ENCODE peak calls at places on chromosomes 2 and 18, in four cellular contexts. D is OCI-LY7, R is astrocyte of the spinal cord, F is tibial artery. K is an unnamed sample.

GRCh38 chr18:76378526-76379215 is 116.4 kb downstream of the ZNF516 start:
- DNase-seq in F (peak), R (no peak), D (no peak), K (no peak)

GRCh38 chr2:85662899-85663683 is 4.9 kb downstream of the SFTPB start:
- DNase-seq in F (peak), D (no peak), R (peak), K (peak)

GRCh38 chr2:210162466-210163124 is 8.6 kb downstream of the KANSL1L start:
- DNase-seq in R (no peak), D (no peak), F (no peak), K (no peak)

GRCh38 chr2:160352492-160352891 is 141.1 kb downstream of the RBMS1 start:
- DNase-seq in F (no peak), D (no peak), R (peak), K (peak)

GRCh38 chr2:8462280-8462679 is 219.6 kb upstream of the ID2 start:
- DNase-seq in R (no peak), F (no peak), D (peak), K (no peak)

GRCh38 chr2:11466307-11467125 is 555 bp upstream of the E2F6 start:
- DNase-seq in R (no peak), D (peak), F (no peak), K (no peak)

GRCh38 chr2:69817739-69818494 is 11.5 kb upstream of the GMCL1 start:
- DNase-seq in D (no peak), R (no peak), F (no peak), K (no peak)

GRCh38 chr2:2175381-2176090 is 155.5 kb downstream of the MYT1L start:
- DNase-seq in R (no peak), F (no peak), D (no peak), K (no peak)

GRCh38 chr2:45024600-45025291 is 15.5 kb upstream of the SIX2 start:
- DNase-seq in R (peak), F (peak), D (peak), K (peak)

GRCh38 chr2:42105330-42106256 is 57.8 kb downstream of the PKDCC start:
- DNase-seq in F (no peak), D (peak), R (no peak), K (no peak)

GRCh38 chr2:11097038-11097720 is 58.1 kb upstream of the SLC66A3 start:
- DNase-seq in D (no peak), R (peak), F (peak), K (peak)

GRCh38 chr18:79953921-79954651 is 2.6 kb upstream of the SLC66A2 start:
- DNase-seq in R (no peak), D (no peak), F (peak), K (no peak)

GRCh38 chr2:113232123-113232522 is 46.6 kb downstream of the PAX8 start:
- DNase-seq in R (no peak), F (no peak), D (no peak), K (no peak)

GRCh38 chr2:235371018-235371417 is 122.8 kb upstream of the AGAP1 start:
- DNase-seq in R (no peak), F (no peak), D (no peak), K (no peak)

GRCh38 chr18:3333056-3333720 is 71.3 kb downstream of the MYL12B start:
- DNase-seq in R (no peak), F (no peak), D (no peak), K (no peak)

GRCh38 chr18:11728247-11728646 is 39.2 kb downstream of the GNAL start:
- DNase-seq in F (no peak), R (peak), D (peak), K (peak)

GRCh38 chr2:239830718-239831271 is 194.3 kb downstream of the NDUFA10 start:
- DNase-seq in R (no peak), D (no peak), F (peak), K (no peak)

GRCh38 chr18:7146067-7146466 is 28.5 kb upstream of the LAMA1 start:
- DNase-seq in D (no peak), R (no peak), F (no peak), K (no peak)

GRCh38 chr2:170783549-170783948 is 13.4 kb downstream of the ERICH2 start:
- DNase-seq in F (no peak), R (no peak), D (no peak), K (no peak)

GRCh38 chr2:99808801-99809200 is 319.0 kb upstream of the REV1 start:
- DNase-seq in F (no peak), D (no peak), R (no peak), K (no peak)

GRCh38 chr2:145813481-145813880 is 1293.6 kb upstream of the ZEB2 start:
- DNase-seq in F (no peak), D (no peak), R (no peak), K (no peak)

GRCh38 chr18:21315741-21316187 is 73.7 kb downstream of the GREB1L start:
- DNase-seq in D (no peak), R (no peak), F (no peak), K (no peak)

GRCh38 chr2:171571721-171572120 is 49.4 kb downstream of the CYBRD1 start:
- DNase-seq in R (no peak), F (no peak), D (no peak), K (no peak)

DNA sequence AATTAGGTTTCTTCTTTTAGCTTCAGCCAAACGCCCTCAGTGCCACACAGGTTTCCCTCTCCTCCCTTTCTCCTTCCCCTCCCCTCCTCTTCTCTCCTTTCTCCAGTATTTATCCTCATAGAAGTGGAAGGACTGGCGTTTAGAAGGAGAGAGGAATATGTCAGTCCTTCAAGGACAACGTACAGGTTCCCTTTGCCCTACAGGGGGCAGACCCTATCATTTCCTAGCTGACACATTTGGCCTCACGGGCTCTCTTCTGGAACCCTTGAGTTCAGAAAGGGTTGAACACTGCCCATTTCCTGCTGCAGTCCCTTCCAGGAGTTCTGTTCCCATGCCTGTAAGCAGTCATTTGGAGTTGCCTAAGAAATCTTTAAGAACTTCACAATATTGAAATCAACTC is 46.1 kb downstream of the CDCA7 start:
- DNase-seq in D (peak), F (no peak), R (no peak), K (peak)
- H3K4me3 ChIP-seq in D (no peak), F (no peak), R (no peak), K (no peak)

GRCh38 chr18:67672142-67672541 is 155.6 kb upstream of the DSEL start:
- DNase-seq in D (no peak), R (no peak), F (no peak), K (peak)
- H3K4me3 ChIP-seq in D (no peak), R (no peak), F (no peak), K (no peak)

GRCh38 chr2:225464346-225465025 is 65.0 kb downstream of the NYAP2 start:
- DNase-seq in R (no peak), F (no peak), D (no peak), K (no peak)
- H3K4me3 ChIP-seq in R (no peak), F (no peak), D (no peak), K (no peak)

DNA sequence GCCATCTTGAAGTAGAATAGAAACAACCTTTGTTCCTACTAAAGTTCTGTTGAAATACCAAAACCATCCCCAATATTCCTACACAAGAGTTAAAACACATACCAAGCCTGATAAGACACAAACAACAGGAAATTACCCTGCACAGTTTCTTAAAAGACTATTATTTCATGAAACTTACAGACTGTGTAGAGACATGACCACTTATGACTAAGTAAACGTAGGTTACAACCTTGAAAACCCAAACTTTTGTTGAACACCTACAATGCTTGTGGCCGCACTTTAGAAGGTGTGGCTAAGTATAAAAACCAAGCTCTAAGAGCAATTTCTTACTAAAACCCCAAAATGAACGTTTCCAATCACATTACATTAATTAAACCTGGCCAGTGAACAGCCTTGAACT is 2.0 kb downstream of the SMAD2 start:
- DNase-seq in D (no peak), F (no peak), R (peak), K (peak)
- H3K4me3 ChIP-seq in D (peak), F (no peak), R (peak), K (no peak)

DNA sequence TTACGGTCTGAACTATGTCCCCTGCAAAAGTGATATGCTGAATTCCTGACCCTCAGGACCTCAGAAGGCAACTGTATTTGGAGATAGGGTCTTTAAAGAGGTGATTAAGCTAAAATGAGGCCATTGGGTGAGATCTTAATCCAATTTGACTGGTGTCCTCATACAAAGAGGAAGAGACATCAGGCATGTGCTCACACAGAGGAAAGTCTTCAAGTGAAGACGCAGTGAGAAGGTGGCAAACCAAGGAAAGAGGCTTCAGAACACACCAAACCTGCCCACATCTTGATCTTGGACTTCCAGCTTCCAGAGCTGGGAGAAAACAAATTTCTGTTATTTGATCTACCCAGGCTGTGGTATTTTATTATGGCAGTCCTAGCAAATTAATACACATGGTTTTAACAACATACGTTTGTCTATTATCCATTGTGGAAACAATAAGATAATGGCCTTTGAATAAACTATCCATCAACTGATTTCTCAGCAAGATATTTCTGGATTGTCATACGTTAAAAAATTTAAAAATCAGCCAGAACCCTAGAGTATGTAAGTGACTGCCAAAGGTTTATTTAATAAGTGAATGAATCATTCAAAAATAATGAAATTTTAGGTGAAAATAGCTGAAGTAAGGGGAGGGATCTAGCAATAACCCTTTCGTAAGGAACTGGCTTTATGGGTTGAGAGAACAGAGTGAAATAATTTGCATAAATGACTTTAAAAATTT is 6.5 kb downstream of the WIPF1 start:
- DNase-seq in F (no peak), R (no peak), D (no peak), K (no peak)
- H3K4me3 ChIP-seq in F (no peak), R (no peak), D (no peak), K (no peak)

GRCh38 chr2:218879881-218880748 is 537 bp upstream of the WNT10A start:
- DNase-seq in D (peak), R (no peak), F (no peak), K (no peak)
- H3K4me3 ChIP-seq in D (peak), R (no peak), F (no peak), K (no peak)